ENCODE peak calls at places on chromosomes 12 and 14, in nine cellular contexts. D is ovary, A is transverse colon, N is adrenal gland, H is testis, M is GM12891, B is HCT116, T is stomach, R is body of pancreas. E is an unnamed sample.

GRCh38 chr12:7217475-7218069 is 28.1 kb downstream of the PEX5 start:
- DNase-seq in D (no peak), A (no peak), N (no peak), H (no peak), M (no peak), B (no peak), T (no peak), R (no peak), E (no peak)

GRCh38 chr12:98669751-98670150 is 24.7 kb downstream of the APAF1 start:
- DNase-seq in D (no peak), A (no peak), N (no peak), H (no peak), M (no peak), B (no peak), T (no peak), R (no peak), E (no peak)

GRCh38 chr12:108571604-108572165 is 9.3 kb downstream of the ISCU start:
- DNase-seq in D (no peak), A (no peak), N (peak; percentile 3), H (peak; percentile 2), M (no peak), B (no peak), T (no peak), R (no peak), E (no peak)

GRCh38 chr12:115449526-115449925 is 765.6 kb upstream of the TBX3 start:
- DNase-seq in D (no peak), A (no peak), N (no peak), H (no peak), M (no peak), B (no peak), T (no peak), R (no peak), E (no peak)

GRCh38 chr12:32987526-32987925 is 90.9 kb upstream of the PKP2 start:
- DNase-seq in D (no peak), A (no peak), N (no peak), H (no peak), M (no peak), B (no peak), T (no peak), R (no peak), E (no peak)

GRCh38 chr12:58757422-58757821 is 162.9 kb downstream of the LRIG3 start:
- DNase-seq in D (no peak), A (no peak), N (no peak), H (no peak), M (no peak), B (no peak), T (no peak), R (no peak), E (no peak)

GRCh38 chr14:52553002-52553670 is 500 bp downstream of the GPR137C start:
- DNase-seq in D (peak; percentile 60), A (peak; percentile 35), N (peak; percentile 24), H (peak; percentile 36), M (peak; percentile 27), B (no peak), T (peak; percentile 39), R (peak; percentile 44), E (no peak)

GRCh38 chr12:4796218-4796617 is 76.0 kb downstream of the GALNT8 start:
- DNase-seq in D (no peak), A (no peak), N (no peak), H (no peak), M (no peak), B (no peak), T (no peak), R (no peak), E (no peak)

GRCh38 chr12:26319511-26319910 is 124.1 kb downstream of the SSPN start:
- DNase-seq in D (peak; percentile 75), A (no peak), N (peak; percentile 60), H (peak; percentile 78), M (no peak), B (no peak), T (no peak), R (peak; percentile 24), E (peak; percentile 9)

GRCh38 chr12:112103758-112104504 is 4.7 kb downstream of the NAA25 start:
- DNase-seq in D (no peak), A (no peak), N (no peak), H (no peak), M (no peak), B (no peak), T (no peak), R (no peak), E (no peak)

GRCh38 chr12:120849765-120850164 is 54.4 kb downstream of the SPPL3 start:
- DNase-seq in D (no peak), A (no peak), N (peak; percentile 29), H (no peak), M (no peak), B (no peak), T (no peak), R (peak; percentile 23), E (peak; percentile 9)

GRCh38 chr12:83106873-83107272 is 420.2 kb downstream of the TMTC2 start:
- DNase-seq in D (no peak), A (no peak), N (no peak), H (no peak), M (no peak), B (no peak), T (no peak), R (no peak), E (no peak)

DNA sequence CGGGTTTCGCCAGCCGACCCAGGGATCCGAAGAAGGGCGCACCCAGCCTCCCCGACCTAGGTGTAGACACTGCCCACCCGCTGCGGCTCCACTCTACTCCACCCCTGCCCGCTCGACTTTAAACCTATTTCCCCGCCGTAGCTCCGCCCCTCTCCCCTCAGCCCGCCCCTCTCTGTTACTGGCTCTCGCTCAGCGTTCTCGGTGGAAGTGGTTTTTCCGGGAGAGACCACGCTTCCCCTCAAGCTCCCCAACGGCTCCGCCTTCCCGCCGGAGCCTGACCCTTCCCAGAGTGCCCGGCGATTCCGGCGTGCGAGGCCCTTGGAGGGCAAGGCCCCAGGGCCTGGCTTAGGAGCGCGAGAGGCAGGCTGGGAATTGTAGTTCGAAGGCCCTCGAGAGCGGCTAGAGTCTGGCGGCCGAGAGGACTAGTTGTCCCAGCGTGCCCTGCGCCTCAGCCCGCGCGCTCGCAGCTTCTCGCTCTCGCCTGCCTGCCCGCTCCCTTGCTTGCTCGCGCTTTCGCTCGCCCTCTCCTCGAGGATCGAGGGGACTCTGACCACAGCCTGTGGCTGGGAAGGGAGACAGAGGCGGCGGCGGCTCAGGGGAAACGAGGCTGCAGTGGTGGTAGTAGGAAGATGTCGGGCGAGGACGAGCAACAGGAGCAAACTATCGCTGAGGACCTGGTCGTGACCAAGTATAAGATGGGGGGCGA is at the start of gene PA2G4:
- DNase-seq in D (peak; percentile 96), A (peak; percentile 98), N (peak; percentile 98), H (peak; percentile 99), M (peak; percentile 97), B (peak; percentile 98), T (peak; percentile 98), R (peak; percentile 98), E (peak; percentile 97)
- TF ChIP-seq POLR2A in D (peak; percentile 82), A (peak; percentile 96), N (peak; percentile 81), H (peak; percentile 47), M (peak; percentile 67), B (peak; percentile 92), T (no peak), R (peak; percentile 98), E (peak; percentile 91)

GRCh38 chr12:119208626-119209061 is 29.9 kb downstream of the HSPB8 start:
- DNase-seq in D (no peak), A (peak; percentile 54), N (no peak), H (no peak), M (no peak), B (no peak), T (peak; percentile 28), R (peak; percentile 17), E (peak; percentile 33)
- TF ChIP-seq POLR2A in D (no peak), A (no peak), N (no peak), H (no peak), M (no peak), B (no peak), T (no peak), R (no peak), E (no peak)

GRCh38 chr12:56448860-56449621 is at the start of gene TIMELESS:
- DNase-seq in D (peak; percentile 89), A (peak; percentile 92), N (peak; percentile 91), H (peak; percentile 91), M (peak; percentile 88), B (peak; percentile 76), T (peak; percentile 90), R (peak; percentile 89), E (peak; percentile 82)
- TF ChIP-seq POLR2A in D (peak; percentile 70), A (peak; percentile 68), N (peak; percentile 51), H (no peak), M (peak; percentile 69), B (peak; percentile 97), T (no peak), R (peak; percentile 80), E (peak; percentile 82)

GRCh38 chr12:100142851-100143559 is at the start of gene BLTP3B:
- DNase-seq in D (peak; percentile 93), A (peak; percentile 94), N (peak; percentile 94), H (peak; percentile 94), M (peak; percentile 72), B (peak; percentile 54), T (peak; percentile 94), R (peak; percentile 90), E (peak; percentile 62)
- TF ChIP-seq POLR2A in D (no peak), A (no peak), N (no peak), H (no peak), M (peak; percentile 82), B (peak; percentile 35), T (no peak), R (no peak), E (peak; percentile 42)

GRCh38 chr14:73741876-73742519 is 27.8 kb upstream of the PNMA1 start:
- DNase-seq in D (peak; percentile 59), A (no peak), N (no peak), H (no peak), M (no peak), B (no peak), T (no peak), R (no peak), E (no peak)
- TF ChIP-seq POLR2A in D (no peak), A (no peak), N (no peak), H (no peak), M (no peak), B (no peak), T (no peak), R (no peak), E (no peak)

GRCh38 chr14:50381823-50382287 is 14.8 kb downstream of the CDKL1 start:
- DNase-seq in D (no peak), A (no peak), N (no peak), H (no peak), M (no peak), B (no peak), T (no peak), R (peak; percentile 49), E (peak; percentile 68)
- TF ChIP-seq POLR2A in D (no peak), A (no peak), N (no peak), H (no peak), M (no peak), B (no peak), T (no peak), R (no peak), E (no peak)